ENCODE peak calls at places on chromosomes 16 and 17, in eight cellular contexts. F is fibroblast of lung, T is heart right ventricle, R is AG10803, H is astrocyte, M is heart left ventricle, B is HepG2, W is kidney epithelial cell. Y is an unnamed sample.

GRCh38 chr16:84557504-84557903 is 53.0 kb upstream of the MEAK7 start:
- DNase-seq in R (no peak), T (no peak), W (no peak), M (no peak), F (no peak), H (peak; percentile 46), B (no peak), Y (no peak)

GRCh38 chr16:5653789-5654188 is 556.2 kb upstream of the EEF2KMT start:
- DNase-seq in R (no peak), H (no peak), B (no peak), W (no peak), F (no peak), T (no peak), M (no peak), Y (no peak)

GRCh38 chr17:5785343-5785742 is 201.0 kb upstream of the NLRP1 start:
- DNase-seq in F (no peak), R (peak; percentile 80), B (no peak), H (peak; percentile 75), T (no peak), M (no peak), W (peak; percentile 92), Y (peak; percentile 74)

GRCh38 chr17:64007838-64008282 is 9.7 kb downstream of the PRR29 start:
- DNase-seq in F (no peak), M (no peak), H (no peak), B (peak; percentile 52), T (no peak), W (no peak), R (no peak), Y (no peak)

GRCh38 chr17:27318228-27318627 is 24.3 kb downstream of the WSB1 start:
- DNase-seq in B (no peak), M (no peak), H (no peak), T (no peak), R (no peak), F (no peak), W (no peak), Y (no peak)

GRCh38 chr16:1125471-1125870 is 27.4 kb upstream of the CACNA1H start:
- DNase-seq in R (peak; percentile 6), H (peak; percentile 55), T (no peak), F (peak; percentile 13), M (no peak), W (no peak), B (no peak), Y (no peak)

GRCh38 chr17:19311421-19312215 is 50.9 kb downstream of the B9D1 start:
- DNase-seq in F (no peak), H (peak; percentile 22), R (peak; percentile 34), B (no peak), W (no peak), T (no peak), M (no peak), Y (no peak)

GRCh38 chr17:50173335-50173941 is 7.6 kb downstream of the SGCA start:
- DNase-seq in M (peak; percentile 66), R (peak; percentile 91), H (peak; percentile 91), W (peak; percentile 65), B (no peak), T (peak; percentile 17), F (peak; percentile 91), Y (peak; percentile 71)

GRCh38 chr16:60074378-60074777 is 1340.3 kb upstream of the GOT2 start:
- DNase-seq in W (no peak), B (no peak), T (no peak), H (no peak), R (no peak), F (no peak), M (no peak), Y (no peak)

GRCh38 chr17:31527606-31528005 is 136.1 kb downstream of the RAB11FIP4 start:
- DNase-seq in T (no peak), W (no peak), H (no peak), M (no peak), R (no peak), B (no peak), F (no peak), Y (no peak)

GRCh38 chr16:47018223-47018891 is 44.9 kb upstream of the DNAJA2 start:
- DNase-seq in R (no peak), F (no peak), B (peak; percentile 73), H (peak; percentile 5), M (no peak), W (peak; percentile 21), T (no peak), Y (peak; percentile 67)

DNA sequence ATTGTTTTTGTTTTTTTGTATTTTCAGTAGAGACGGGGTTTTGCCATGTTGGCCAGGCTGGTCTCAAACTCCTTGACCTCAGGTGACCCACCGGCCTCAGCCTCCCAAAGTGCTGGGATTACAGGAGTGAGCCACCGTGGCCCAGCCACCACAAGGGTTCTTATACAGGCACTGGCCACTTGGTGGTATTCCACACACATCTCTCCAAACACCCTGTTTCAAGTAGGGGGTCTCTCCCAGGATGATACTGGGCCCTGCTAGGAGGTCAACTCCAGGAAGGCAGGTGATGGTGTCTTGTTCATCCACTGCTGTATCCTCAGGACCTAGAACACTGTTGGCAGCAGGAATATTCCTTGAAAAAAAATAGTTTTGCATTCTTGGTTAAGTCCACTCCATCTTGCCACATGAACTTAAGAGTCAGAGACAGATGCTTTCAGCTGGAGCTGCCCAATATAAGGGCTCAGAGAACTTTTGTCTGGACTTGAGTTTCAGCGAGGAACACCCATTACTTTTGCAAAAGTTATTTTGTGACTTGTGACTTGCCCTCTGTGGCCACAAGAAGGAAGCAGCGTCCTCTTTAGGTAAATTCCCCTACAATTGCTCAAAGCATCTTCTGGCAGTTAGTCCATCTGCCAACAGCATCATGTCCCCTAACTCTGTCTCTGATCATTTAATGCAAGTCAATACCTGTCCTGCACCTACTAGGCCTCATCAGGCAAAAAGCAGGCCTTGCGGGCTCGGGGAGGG is 7.4 kb upstream of the EEF2K start:
- DNase-seq in B (no peak), W (no peak), R (peak; percentile 42), M (no peak), H (no peak), F (peak; percentile 19), T (no peak), Y (peak; percentile 35)
- TF ChIP-seq CTCF in B (peak; percentile 45), W (no peak), R (peak; percentile 32), M (no peak), H (no peak), F (no peak), T (no peak), Y (no peak)

GRCh38 chr16:89020068-89020924 is 43.3 kb upstream of the CBFA2T3 start:
- DNase-seq in H (no peak), R (no peak), W (no peak), M (peak; percentile 20), B (no peak), T (no peak), F (no peak), Y (no peak)
- H3K4me3 ChIP-seq in H (no peak overlapping the region), R (no peak overlapping the region), W (no peak overlapping the region), M (no peak overlapping the region), B (no peak overlapping the region), T (no peak overlapping the region), F (no peak overlapping the region), Y (no peak overlapping the region)

DNA sequence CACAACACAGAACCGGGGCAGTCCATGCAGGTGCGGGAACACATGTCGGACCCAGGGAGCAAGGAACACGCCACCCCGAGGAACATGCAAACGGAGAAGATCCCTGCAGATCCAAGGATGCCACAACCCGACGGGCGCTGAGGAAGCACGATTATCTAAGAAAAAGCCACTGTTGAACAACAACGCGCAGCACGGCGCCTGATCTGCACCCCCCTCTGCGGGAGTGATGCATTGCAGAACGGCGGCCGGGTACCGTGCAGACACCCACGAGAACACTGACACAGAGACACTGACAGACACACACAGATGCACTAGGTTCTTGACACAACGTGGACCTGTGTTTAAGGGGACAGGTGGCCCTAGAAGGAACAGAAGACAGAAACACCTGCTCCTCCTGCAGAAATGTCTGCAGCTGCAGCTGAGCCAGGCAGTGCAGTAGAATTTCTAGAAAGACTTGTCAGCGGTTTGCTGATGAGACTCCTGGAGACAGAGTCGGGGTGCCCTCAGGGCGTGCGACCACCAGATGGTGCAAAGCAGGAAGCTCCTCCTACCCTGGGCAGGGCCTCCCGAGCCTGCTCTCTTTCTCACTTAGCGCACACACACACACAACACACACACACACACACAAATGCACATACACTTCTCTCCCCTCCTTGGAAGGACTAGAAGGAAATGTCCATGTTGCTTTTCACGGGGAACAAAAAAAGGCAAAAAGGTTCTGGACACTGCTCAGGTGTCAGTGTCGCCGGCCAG is 7.5 kb downstream of the NPTX1 start:
- DNase-seq in R (no peak), T (no peak), W (no peak), F (no peak), B (no peak), H (no peak), M (no peak), Y (no peak)
- TF ChIP-seq CTCF in R (no peak), T (no peak), W (no peak), F (no peak), B (no peak), H (no peak), M (no peak), Y (no peak)

GRCh38 chr17:79824234-79824633 is 15.0 kb downstream of the CBX4 start:
- DNase-seq in H (no peak), M (no peak), T (no peak), F (no peak), W (no peak), R (no peak), B (no peak), Y (no peak)

GRCh38 chr17:79824893-79825579 is 14.2 kb downstream of the CBX4 start:
- DNase-seq in W (no peak), H (no peak), B (no peak), R (no peak), F (no peak), T (no peak), M (no peak), Y (no peak)

GRCh38 chr17:79827179-79827578 is 12.1 kb downstream of the CBX4 start:
- DNase-seq in F (no peak), H (no peak), R (no peak), W (no peak), B (no peak), T (no peak), M (no peak), Y (no peak)

GRCh38 chr17:79826210-79826680 is 13.0 kb downstream of the CBX4 start:
- DNase-seq in B (no peak), W (no peak), H (no peak), F (no peak), T (no peak), R (no peak), M (peak; percentile 59), Y (no peak)

DNA sequence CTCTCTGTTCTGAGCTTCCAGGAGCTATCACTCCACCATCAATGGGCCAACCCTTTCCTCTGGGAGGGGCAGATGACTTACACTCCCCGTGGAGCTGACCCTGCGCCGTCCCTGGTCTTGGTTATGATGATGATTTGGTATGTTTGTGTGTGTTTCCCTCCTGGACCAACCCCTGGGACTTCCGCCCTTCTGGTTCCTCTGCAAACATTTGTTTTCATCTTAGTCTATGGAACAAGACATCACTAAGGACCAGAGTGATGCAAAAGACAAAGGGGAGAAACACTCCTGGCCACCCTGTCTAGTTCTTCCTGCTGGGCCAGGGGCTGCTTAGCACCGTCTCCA is 13.7 kb downstream of the CBX4 start:
- DNase-seq in W (no peak), B (no peak), R (no peak), F (no peak), M (no peak), H (no peak), T (no peak), Y (no peak)
- H3K4me3 ChIP-seq in W (no peak overlapping the region), B (no peak overlapping the region), R (no peak overlapping the region), F (no peak overlapping the region), M (no peak overlapping the region), H (no peak overlapping the region), T (no peak overlapping the region), Y (no peak overlapping the region)

Y was measured in epithelial cell of esophagus.